ENCODE peak calls at places on chromosomes 7 and 10, in six cellular contexts. Y is GM12878, G is HepG2, M is GM12891, J is K562, B is H1. T is an unnamed sample.

GRCh38 chr7:2417981-2418481 is 14.6 kb downstream of the CHST12 start:
- DNase-seq in Y (no peak), G (no peak), M (no peak), J (no peak), B (no peak), T (no peak)

GRCh38 chr7:50733552-50733951 is 49.1 kb downstream of the GRB10 start:
- DNase-seq in Y (no peak), G (peak), M (no peak), J (no peak), B (no peak), T (no peak)

GRCh38 chr7:149284343-149284742 is 22.3 kb downstream of the ZNF783 start:
- DNase-seq in Y (no peak), G (no peak), M (peak), J (no peak), B (no peak), T (no peak)

GRCh38 chr10:110336111-110336721 is 31.5 kb upstream of the SMNDC1 start:
- DNase-seq in Y (no peak), G (no peak), M (no peak), J (no peak), B (no peak), T (no peak)

GRCh38 chr10:24897326-24897926 is 55.0 kb downstream of the PRTFDC1 start:
- DNase-seq in Y (no peak), G (peak), M (no peak), J (peak), B (no peak), T (no peak)

GRCh38 chr7:112484671-112485097 is 3.9 kb downstream of the LSMEM1 start:
- DNase-seq in Y (no peak), G (peak), M (no peak), J (no peak), B (no peak), T (no peak)

GRCh38 chr10:79398642-79399041 is 46.8 kb downstream of the ZCCHC24 start:
- DNase-seq in Y (no peak), G (no peak), M (no peak), J (no peak), B (no peak), T (no peak)

GRCh38 chr7:28682136-28682535 is 269.8 kb downstream of the CREB5 start:
- DNase-seq in Y (no peak), G (no peak), M (no peak), J (no peak), B (no peak), T (no peak)

GRCh38 chr7:3217166-3217565 is 83.9 kb upstream of the SDK1 start:
- DNase-seq in Y (no peak), G (no peak), M (no peak), J (no peak), B (no peak), T (no peak)

GRCh38 chr7:26664735-26665420 is 199.5 kb downstream of the SKAP2 start:
- DNase-seq in Y (no peak), G (no peak), M (no peak), J (no peak), B (no peak), T (no peak)
- TF ChIP-seq TAF1 in Y (no peak), G (no peak), M (no peak), J (no peak), B (no peak), T (no peak)

GRCh38 chr10:29297678-29298077 is 8.8 kb downstream of the LYZL1 start:
- DNase-seq in Y (no peak), G (no peak), M (no peak), J (no peak), B (no peak), T (no peak)
- TF ChIP-seq POLR2A in Y (no peak), G (no peak), M (no peak), J (no peak), B (no peak), T (no peak)

GRCh38 chr7:135879238-135879637 is 97.9 kb downstream of the MTPN start:
- DNase-seq in Y (no peak), G (no peak), M (no peak), J (no peak), B (no peak), T (no peak)
- TF ChIP-seq TAF1 in Y (no peak), G (no peak), M (no peak), J (no peak), B (no peak), T (no peak)

DNA sequence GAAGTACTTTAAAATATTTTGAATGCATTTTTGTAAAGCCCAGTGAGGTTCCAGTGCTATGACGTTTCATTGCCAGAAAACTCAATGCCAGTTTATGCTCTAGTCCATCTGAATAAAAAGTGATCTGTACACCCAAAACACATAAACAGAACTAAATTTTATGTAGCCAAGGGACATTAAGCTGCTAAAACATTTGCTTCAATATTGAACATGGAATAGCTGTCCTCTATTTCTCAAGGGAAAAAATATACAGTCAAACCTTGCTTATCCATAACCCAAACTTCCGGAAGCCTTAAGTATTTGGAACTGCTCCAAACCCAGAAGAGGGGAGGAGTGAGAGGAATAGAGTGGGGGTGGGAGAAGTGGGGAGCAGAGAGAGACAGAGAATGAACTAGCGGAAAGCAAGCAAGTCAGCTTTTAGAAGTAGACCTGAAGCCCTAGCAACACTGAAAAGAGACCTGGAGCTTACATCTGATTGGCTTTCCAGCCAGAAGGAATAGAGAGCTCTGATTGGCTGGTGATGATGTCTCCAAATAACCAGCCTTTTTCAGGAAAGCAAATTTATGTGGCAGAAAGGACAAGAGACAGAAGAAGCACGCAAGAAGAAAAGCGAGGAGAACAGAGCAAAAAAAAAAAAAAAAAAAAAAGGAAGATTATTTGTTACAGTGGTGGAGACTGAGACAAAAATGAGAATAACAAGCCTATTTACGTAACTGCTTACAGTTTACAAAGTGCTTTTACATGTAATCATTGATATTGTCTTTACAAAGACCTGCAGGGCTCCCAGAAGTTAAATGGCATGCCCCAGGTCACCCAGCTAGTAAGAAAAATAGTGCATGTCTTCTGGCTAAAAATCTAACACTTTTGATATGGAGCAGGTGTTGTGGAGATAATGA is 196.0 kb downstream of the RNLS start:
- DNase-seq in Y (peak), G (peak), M (no peak), J (no peak), B (no peak), T (no peak)
- TF ChIP-seq POLR2A in Y (no peak), G (no peak), M (peak), J (no peak), B (no peak), T (no peak)